ENCODE peak calls at places on chromosomes 7 and 10, in five cellular contexts. One of them, this sample, is unnamed.

GRCh38 chr10:121668336-121669009 is 70.2 kb upstream of the FGFR2 start:
- DNase-seq in prostate gland: peak; percentile 73
- DNase-seq in neural progenitor cell: peak; percentile 42
- DNase-seq in heart left ventricle: peak; percentile 73
- DNase-seq in ovary: peak; percentile 78
- DNase-seq in this sample: peak; percentile 26

GRCh38 chr7:15049157-15049556 is 146.6 kb upstream of the DGKB start:
- DNase-seq in prostate gland: no peak
- DNase-seq in heart left ventricle: no peak
- DNase-seq in neural progenitor cell: no peak
- DNase-seq in ovary: no peak
- DNase-seq in this sample: no peak

GRCh38 chr10:68601490-68602265 is 41.5 kb downstream of the TET1 start:
- DNase-seq in ovary: no peak
- DNase-seq in heart left ventricle: no peak
- DNase-seq in neural progenitor cell: no peak
- DNase-seq in prostate gland: no peak
- DNase-seq in this sample: no peak

GRCh38 chr10:72297281-72297967 is 23.7 kb downstream of the DDIT4 start:
- DNase-seq in ovary: peak; percentile 85
- DNase-seq in neural progenitor cell: no peak
- DNase-seq in heart left ventricle: peak; percentile 90
- DNase-seq in prostate gland: peak; percentile 48
- DNase-seq in this sample: peak; percentile 91

GRCh38 chr10:133309111-133309719 is 501 bp downstream of the ZNF511 start:
- DNase-seq in ovary: peak; percentile 95
- DNase-seq in heart left ventricle: peak; percentile 91
- DNase-seq in prostate gland: peak; percentile 95
- DNase-seq in neural progenitor cell: peak; percentile 90
- DNase-seq in this sample: peak; percentile 98

GRCh38 chr7:120996333-120996982 is 7.9 kb downstream of the CPED1 start:
- DNase-seq in ovary: peak; percentile 31
- DNase-seq in prostate gland: peak; percentile 74
- DNase-seq in heart left ventricle: peak; percentile 83
- DNase-seq in neural progenitor cell: no peak
- DNase-seq in this sample: peak; percentile 78

GRCh38 chr7:102073931-102074880 is 212.5 kb upstream of the SH2B2 start:
- DNase-seq in neural progenitor cell: no peak
- DNase-seq in heart left ventricle: no peak
- DNase-seq in prostate gland: no peak
- DNase-seq in ovary: no peak
- DNase-seq in this sample: peak; percentile 45

GRCh38 chr7:90594791-90595317 is 1.3 kb upstream of the CDK14 start:
- DNase-seq in ovary: peak; percentile 43
- DNase-seq in prostate gland: no peak
- DNase-seq in neural progenitor cell: peak; percentile 54
- DNase-seq in heart left ventricle: peak; percentile 53
- DNase-seq in this sample: no peak

GRCh38 chr7:6161463-6162330 is 110.7 kb downstream of the CYTH3 start:
- DNase-seq in prostate gland: no peak
- DNase-seq in neural progenitor cell: no peak
- DNase-seq in ovary: no peak
- DNase-seq in heart left ventricle: no peak
- DNase-seq in this sample: no peak

GRCh38 chr10:23715363-23715762 is 276.5 kb downstream of the OTUD1 start:
- DNase-seq in heart left ventricle: no peak
- DNase-seq in ovary: no peak
- DNase-seq in neural progenitor cell: no peak
- DNase-seq in prostate gland: no peak
- DNase-seq in this sample: no peak

GRCh38 chr7:88669913-88670312 is 89.6 kb upstream of the ZNF804B start:
- DNase-seq in prostate gland: no peak
- DNase-seq in heart left ventricle: no peak
- DNase-seq in neural progenitor cell: no peak
- DNase-seq in ovary: no peak
- DNase-seq in this sample: no peak

GRCh38 chr7:135094472-135095237 is 53.2 kb upstream of the TMEM140 start:
- DNase-seq in neural progenitor cell: no peak
- DNase-seq in heart left ventricle: no peak
- DNase-seq in prostate gland: no peak
- DNase-seq in ovary: no peak
- DNase-seq in this sample: no peak

GRCh38 chr7:135095450-135095849 is 52.4 kb upstream of the TMEM140 start:
- DNase-seq in prostate gland: no peak
- DNase-seq in heart left ventricle: no peak
- DNase-seq in ovary: no peak
- DNase-seq in neural progenitor cell: no peak
- DNase-seq in this sample: no peak

GRCh38 chr7:135088566-135088965 is 59.3 kb upstream of the TMEM140 start:
- DNase-seq in neural progenitor cell: no peak
- DNase-seq in heart left ventricle: no peak
- DNase-seq in prostate gland: no peak
- DNase-seq in ovary: no peak
- DNase-seq in this sample: no peak

DNA sequence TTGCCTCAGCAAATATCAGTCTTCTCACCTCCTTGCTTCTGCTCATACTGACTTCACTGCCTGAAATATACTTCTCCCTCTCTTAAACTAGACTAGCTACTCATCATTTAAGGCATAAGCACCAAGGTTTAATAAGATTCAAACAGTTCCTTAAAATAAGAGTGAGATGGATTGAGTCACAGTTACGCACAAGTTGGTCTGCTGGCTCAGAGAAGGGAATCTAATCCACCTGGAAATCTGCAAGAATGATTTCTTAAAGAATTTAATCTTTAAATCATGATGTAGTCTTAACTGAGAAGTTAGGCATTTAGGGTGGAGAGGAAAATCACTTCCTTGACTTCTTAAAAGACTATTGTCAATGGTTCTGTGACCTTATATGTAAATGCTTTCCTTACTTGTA is 56.2 kb upstream of the TMEM140 start:
- DNase-seq in prostate gland: no peak
- DNase-seq in ovary: no peak
- DNase-seq in neural progenitor cell: no peak
- DNase-seq in heart left ventricle: no peak
- DNase-seq in this sample: no peak
- H3K4me1 ChIP-seq in prostate gland: no peaks in the 10 kb centered on the region
- H3K4me1 ChIP-seq in ovary: no peaks in the 10 kb centered on the region
- H3K4me1 ChIP-seq in neural progenitor cell: no peaks in the 10 kb centered on the region
- H3K4me1 ChIP-seq in heart left ventricle: no peaks in the 10 kb centered on the region
- H3K4me1 ChIP-seq in this sample: no peaks in the 10 kb centered on the region

GRCh38 chr10:117241541-117242462 is 888 bp downstream of the SLC18A2 start:
- DNase-seq in neural progenitor cell: peak; percentile 67
- DNase-seq in heart left ventricle: no peak
- DNase-seq in prostate gland: peak; percentile 21
- DNase-seq in ovary: peak; percentile 40
- DNase-seq in this sample: no peak
- H3K27me3 ChIP-seq in neural progenitor cell: peaks cover 69% of the 10 kb centered on the region
- H3K27me3 ChIP-seq in heart left ventricle: peaks cover 40% of the 10 kb centered on the region
- H3K27me3 ChIP-seq in prostate gland: no peaks in the 10 kb centered on the region
- H3K27me3 ChIP-seq in ovary: no peaks in the 10 kb centered on the region
- H3K27me3 ChIP-seq in this sample: peaks cover 73% of the 10 kb centered on the region

DNA sequence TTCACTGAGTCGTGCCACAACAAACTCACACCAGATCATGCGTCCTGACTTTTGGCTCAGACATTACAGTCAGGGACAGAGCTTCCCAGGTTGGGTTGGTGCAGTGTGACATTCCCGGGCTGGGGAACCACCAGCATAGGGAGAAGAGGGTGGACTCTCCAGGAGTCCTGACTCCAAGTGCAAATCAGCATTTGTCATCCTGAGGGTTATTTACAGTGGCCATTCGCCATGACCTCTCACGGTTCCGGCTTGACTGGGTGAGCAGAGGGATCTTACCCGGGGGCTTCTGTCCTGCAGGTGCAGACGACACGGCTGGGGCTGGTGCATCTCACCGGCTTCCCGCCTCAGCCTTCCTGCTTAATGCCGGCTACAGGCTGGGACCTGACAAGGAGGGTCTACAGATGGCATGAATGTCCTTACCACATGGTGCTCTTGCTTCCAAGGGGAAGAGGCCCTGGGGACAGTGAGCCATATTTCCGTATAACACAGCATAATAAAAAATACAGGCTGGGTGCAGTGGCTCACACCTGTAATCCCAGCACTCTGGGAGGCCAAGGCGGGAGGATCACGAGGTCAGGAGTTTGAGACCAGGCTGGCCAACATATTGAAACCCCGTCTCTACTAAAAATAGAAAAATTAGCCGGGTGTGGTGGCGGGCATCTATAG is 12.5 kb upstream of the INTS1 start:
- DNase-seq in heart left ventricle: no peak
- DNase-seq in prostate gland: no peak
- DNase-seq in ovary: no peak
- DNase-seq in neural progenitor cell: no peak
- DNase-seq in this sample: no peak
- H3K4me1 ChIP-seq in heart left ventricle: peaks cover 22% of the 10 kb centered on the region
- H3K4me1 ChIP-seq in prostate gland: no peaks in the 10 kb centered on the region
- H3K4me1 ChIP-seq in ovary: no peaks in the 10 kb centered on the region
- H3K4me1 ChIP-seq in neural progenitor cell: no peaks in the 10 kb centered on the region
- H3K4me1 ChIP-seq in this sample: no peaks in the 10 kb centered on the region

GRCh38 chr10:100725869-100726426 is 19.4 kb upstream of the PAX2 start:
- DNase-seq in prostate gland: no peak
- DNase-seq in heart left ventricle: no peak
- DNase-seq in ovary: no peak
- DNase-seq in neural progenitor cell: no peak
- DNase-seq in this sample: no peak

GRCh38 chr10:100723769-100724530 is 21.4 kb upstream of the PAX2 start:
- DNase-seq in neural progenitor cell: peak; percentile 62
- DNase-seq in prostate gland: no peak
- DNase-seq in ovary: no peak
- DNase-seq in heart left ventricle: no peak
- DNase-seq in this sample: no peak

GRCh38 chr10:100724531-100725027 is 20.8 kb upstream of the PAX2 start:
- DNase-seq in prostate gland: no peak
- DNase-seq in neural progenitor cell: no peak
- DNase-seq in ovary: no peak
- DNase-seq in heart left ventricle: no peak
- DNase-seq in this sample: no peak

GRCh38 chr10:100723180-100723579 is 22.2 kb upstream of the PAX2 start:
- DNase-seq in ovary: no peak
- DNase-seq in neural progenitor cell: no peak
- DNase-seq in heart left ventricle: no peak
- DNase-seq in prostate gland: no peak
- DNase-seq in this sample: no peak

GRCh38 chr10:100725041-100725440 is 20.3 kb upstream of the PAX2 start:
- DNase-seq in prostate gland: no peak
- DNase-seq in ovary: no peak
- DNase-seq in neural progenitor cell: no peak
- DNase-seq in heart left ventricle: no peak
- DNase-seq in this sample: no peak
- H3K27me3 ChIP-seq in prostate gland: peaks cover 35% of the 10 kb centered on the region
- H3K27me3 ChIP-seq in ovary: no peaks in the 10 kb centered on the region
- H3K27me3 ChIP-seq in neural progenitor cell: peaks cover 100% of the 10 kb centered on the region
- H3K27me3 ChIP-seq in heart left ventricle: peaks cover 78% of the 10 kb centered on the region
- H3K27me3 ChIP-seq in this sample: peaks cover 98% of the 10 kb centered on the region

DNA sequence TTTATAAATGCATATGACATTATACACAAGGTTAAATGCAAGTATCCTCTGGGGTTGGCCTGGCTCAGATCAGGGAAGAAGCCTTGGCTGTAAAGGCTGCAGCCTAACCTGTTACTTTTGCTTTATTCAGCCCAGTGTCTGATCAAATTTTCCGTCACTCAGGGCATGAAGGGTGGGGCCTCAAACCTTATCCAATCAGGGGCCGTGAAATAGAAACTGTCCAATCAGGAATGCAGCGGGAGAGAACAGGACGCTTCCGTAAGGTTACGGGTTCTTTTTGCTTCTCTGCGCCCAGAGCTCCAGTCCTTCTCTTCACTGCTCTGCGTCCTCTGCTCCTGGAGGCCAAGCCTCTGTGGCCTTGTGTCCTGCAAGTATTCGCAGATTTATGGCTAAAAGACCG is at the start of gene ZNF716:
- DNase-seq in neural progenitor cell: no peak
- DNase-seq in heart left ventricle: no peak
- DNase-seq in prostate gland: no peak
- DNase-seq in ovary: no peak
- DNase-seq in this sample: no peak
- H3K4me1 ChIP-seq in neural progenitor cell: no peaks in the 10 kb centered on the region
- H3K4me1 ChIP-seq in heart left ventricle: no peaks in the 10 kb centered on the region
- H3K4me1 ChIP-seq in prostate gland: no peaks in the 10 kb centered on the region
- H3K4me1 ChIP-seq in ovary: no peaks in the 10 kb centered on the region
- H3K4me1 ChIP-seq in this sample: no peaks in the 10 kb centered on the region

DNA sequence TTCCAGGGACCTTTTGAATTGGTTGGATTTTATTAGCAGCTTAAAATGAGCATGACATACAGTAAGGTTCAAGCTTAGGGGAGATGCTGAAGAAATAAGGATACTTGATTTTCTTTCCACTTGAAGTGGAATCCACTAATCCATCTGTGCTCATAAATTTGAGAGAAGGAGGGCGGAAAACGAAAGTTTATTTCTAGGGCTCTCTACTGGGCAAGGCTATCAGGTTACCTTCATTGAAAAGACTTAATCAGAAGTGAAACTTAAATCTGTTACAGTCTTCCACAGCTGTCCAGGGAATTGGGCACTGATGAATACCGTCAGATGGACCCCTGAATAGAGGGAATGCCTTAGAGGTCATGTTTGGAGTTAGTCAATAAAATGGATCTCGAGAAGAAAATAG is 21.8 kb downstream of the AUTS2 start:
- DNase-seq in heart left ventricle: no peak
- DNase-seq in ovary: no peak
- DNase-seq in neural progenitor cell: no peak
- DNase-seq in prostate gland: no peak
- DNase-seq in this sample: no peak
- H3K27me3 ChIP-seq in heart left ventricle: no peaks in the 10 kb centered on the region
- H3K27me3 ChIP-seq in ovary: no peaks in the 10 kb centered on the region
- H3K27me3 ChIP-seq in neural progenitor cell: peaks cover 100% of the 10 kb centered on the region
- H3K27me3 ChIP-seq in prostate gland: no peaks in the 10 kb centered on the region
- H3K27me3 ChIP-seq in this sample: no peaks in the 10 kb centered on the region